ENCODE peak calls at places on chromosomes 5 and 9, in five cellular contexts. Y is endothelial cell, T is osteoblast, H is OCI-LY7, C is GM06990. S is an unnamed sample.

GRCh38 chr9:6441269-6441668 is 28.3 kb downstream of the UHRF2 start:
- DNase-seq in H (no peak), C (no peak), T (no peak), Y (no peak), S (no peak)

GRCh38 chr9:6733243-6733642 is 24.5 kb upstream of the KDM4C start:
- DNase-seq in C (no peak), Y (no peak), T (no peak), H (no peak), S (no peak)

GRCh38 chr9:72271617-72272478 is 93.2 kb downstream of the ZFAND5 start:
- DNase-seq in T (peak), Y (peak), H (peak), C (no peak), S (peak)

GRCh38 chr5:138051441-138052296 is 18.8 kb upstream of the FAM13B start:
- DNase-seq in Y (no peak), H (no peak), C (no peak), T (no peak), S (no peak)

GRCh38 chr5:107948377-107948776 is 277.6 kb upstream of the EFNA5 start:
- DNase-seq in Y (no peak), C (no peak), T (no peak), H (no peak), S (no peak)

GRCh38 chr5:67476995-67477394 is 280.4 kb upstream of the CD180 start:
- DNase-seq in C (no peak), Y (no peak), T (no peak), H (no peak), S (no peak)

GRCh38 chr5:120600639-120601038 is 136.5 kb downstream of the PRR16 start:
- DNase-seq in H (no peak), C (no peak), T (no peak), Y (no peak), S (no peak)

GRCh38 chr5:31692561-31693221 is 53.8 kb downstream of the PDZD2 start:
- DNase-seq in Y (no peak), C (no peak), H (no peak), T (peak), S (no peak)

GRCh38 chr9:95516736-95517558 is at the start of gene PTCH1:
- DNase-seq in T (peak), H (no peak), Y (peak), C (no peak), S (peak)

GRCh38 chr5:125612356-125613149 is 810.7 kb upstream of the GRAMD2B start:
- DNase-seq in T (no peak), H (no peak), Y (no peak), C (no peak), S (no peak)

GRCh38 chr5:122120957-122121356 is 8.4 kb upstream of the ZNF474 start:
- DNase-seq in H (no peak), Y (no peak), C (no peak), T (no peak), S (no peak)

GRCh38 chr9:17810728-17811634 is 232.1 kb downstream of the SH3GL2 start:
- DNase-seq in Y (peak), T (peak), C (no peak), H (peak), S (peak)

GRCh38 chr9:84819446-84819845 is 149.9 kb downstream of the NTRK2 start:
- DNase-seq in Y (no peak), T (no peak), H (no peak), C (no peak), S (no peak)

GRCh38 chr5:152349683-152350526 is 55.2 kb downstream of the NMUR2 start:
- DNase-seq in T (no peak), C (no peak), Y (peak), H (peak), S (peak)

GRCh38 chr5:96885518-96886338 is 9.4 kb downstream of the ERAP2 start:
- DNase-seq in Y (no peak), C (peak), T (no peak), H (peak), S (no peak)

GRCh38 chr9:79277916-79278447 is 293.8 kb upstream of the TLE4 start:
- DNase-seq in T (no peak), C (no peak), Y (no peak), H (no peak), S (no peak)

GRCh38 chr9:93466416-93467061 is 13.2 kb upstream of the FAM120AOS start:
- DNase-seq in C (no peak), T (no peak), Y (no peak), H (no peak), S (no peak)

GRCh38 chr9:99873943-99874584 is 32.4 kb upstream of the STX17 start:
- DNase-seq in H (no peak), Y (no peak), T (no peak), C (no peak), S (no peak)

GRCh38 chr9:16721972-16722371 is 148.5 kb downstream of the BNC2 start:
- DNase-seq in T (peak), C (no peak), Y (no peak), H (no peak), S (no peak)

GRCh38 chr5:149938272-149938671 is 6.3 kb downstream of the PDE6A start:
- DNase-seq in C (no peak), H (no peak), T (no peak), Y (no peak), S (peak)

GRCh38 chr5:139649082-139649991 is 1.2 kb downstream of the CXXC5 start:
- DNase-seq in T (peak), Y (peak), H (peak), C (peak), S (no peak)

GRCh38 chr5:83632874-83633273 is 87.8 kb downstream of the HAPLN1 start:
- DNase-seq in T (peak), H (no peak), C (no peak), Y (no peak), S (peak)

GRCh38 chr5:15757103-15757502 is 257.1 kb downstream of the FBXL7 start:
- DNase-seq in Y (no peak), T (no peak), C (no peak), H (no peak), S (no peak)

GRCh38 chr5:78293856-78294249 is 645 bp downstream of the AP3B1 start:
- DNase-seq in C (no peak), T (no peak), Y (no peak), H (no peak), S (no peak)

GRCh38 chr5:78300464-78301045 is 6.1 kb upstream of the AP3B1 start:
- DNase-seq in T (no peak), C (no peak), Y (no peak), H (peak), S (no peak)

GRCh38 chr5:78291687-78292086 is 2.8 kb downstream of the AP3B1 start:
- DNase-seq in Y (no peak), H (no peak), T (no peak), C (no peak), S (no peak)

GRCh38 chr5:78294250-78295034 is at the start of gene AP3B1:
- DNase-seq in H (peak), T (peak), C (peak), Y (peak), S (peak)

GRCh38 chr5:78295035-78295961 is 800 bp upstream of the AP3B1 start:
- DNase-seq in Y (peak), H (peak), T (peak), C (peak), S (peak)
- TF ChIP-seq CTCF in Y (peak), H (peak), T (no peak), C (peak), S (peak)

GRCh38 chr5:173329370-173330150 is 1.3 kb upstream of the STC2 start:
- DNase-seq in H (no peak), C (peak), Y (peak), T (peak), S (peak)
- TF ChIP-seq CTCF in H (no peak), C (no peak), Y (no peak), T (no peak), S (no peak)

GRCh38 chr9:136857606-136858412 is 5.7 kb downstream of the MAMDC4 start:
- DNase-seq in T (peak), H (no peak), Y (peak), C (no peak), S (no peak)
- TF ChIP-seq CTCF in T (no peak), H (no peak), Y (no peak), C (no peak), S (no peak)

GRCh38 chr9:121169094-121169601 is 32.5 kb downstream of the RAB14 start:
- DNase-seq in T (peak), H (peak), C (no peak), Y (peak), S (peak)
- TF ChIP-seq CTCF in T (peak), H (peak), C (peak), Y (peak), S (no peak)

DNA sequence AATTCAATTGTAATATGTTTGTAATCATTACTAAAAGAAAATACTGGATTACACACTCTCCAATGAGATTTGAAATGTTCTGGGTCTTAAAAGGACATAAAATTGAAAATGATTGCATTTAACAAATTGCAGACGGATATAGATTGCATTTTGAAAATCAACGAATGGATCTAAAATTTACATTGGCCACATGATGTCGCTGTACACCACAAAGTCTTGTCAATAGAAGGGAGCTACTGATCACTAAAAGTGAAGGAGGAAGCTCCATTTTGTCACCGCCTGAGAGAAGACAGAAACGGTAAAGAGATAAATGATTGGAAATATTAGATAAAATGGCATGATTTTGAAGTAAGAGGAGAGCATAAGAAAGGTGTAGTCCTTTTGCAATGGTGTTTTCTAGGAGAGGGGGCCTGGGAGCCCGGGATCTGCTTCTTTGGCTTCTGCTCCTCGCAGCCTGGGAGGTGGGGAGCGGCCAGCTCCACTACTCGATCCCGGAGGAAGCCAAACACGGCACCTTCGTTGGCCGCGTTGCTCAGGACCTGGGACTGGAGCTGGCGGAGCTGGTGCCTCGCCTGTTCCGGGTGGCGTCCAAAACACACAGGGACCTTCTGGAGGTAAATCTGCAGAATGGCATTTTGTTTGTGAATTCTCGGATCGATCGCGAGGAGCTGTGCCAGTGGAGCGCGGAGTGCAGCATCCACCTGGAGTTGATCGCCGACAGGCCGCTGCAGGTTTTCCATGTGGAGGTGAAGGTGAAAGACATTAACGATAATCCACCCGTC is at the start of gene PCDHA1:
- DNase-seq in H (peak), C (no peak), T (no peak), Y (no peak), S (peak)
- TF ChIP-seq CTCF in H (peak), C (no peak), T (no peak), Y (no peak), S (no peak)